ENCODE peak calls at places on chromosomes 11 and 22, in nine cellular contexts. S is mammary epithelial cell, K is brain microvascular endothelial cell, N is WERI-Rb-1, V is adrenal gland, Q is pancreas, C is ovary, U is astrocyte of the spinal cord, A is left ventricle myocardium inferior. I is an unnamed sample.

GRCh38 chr11:99937330-99937729 is 749.8 kb upstream of the ARHGAP42 start:
- DNase-seq in S (no peak), C (no peak), K (no peak), N (no peak), Q (no peak), A (no peak), V (no peak), U (no peak), I (no peak)

GRCh38 chr22:29122041-29122440 is 49.2 kb downstream of the KREMEN1 start:
- DNase-seq in U (no peak), A (no peak), V (no peak), N (no peak), C (no peak), K (no peak), S (no peak), Q (no peak), I (no peak)

GRCh38 chr11:35318977-35319925 is 100.1 kb downstream of the SLC1A2 start:
- DNase-seq in N (no peak), A (no peak), U (peak; percentile 67), C (no peak), V (no peak), K (no peak), Q (no peak), S (no peak), I (no peak)

GRCh38 chr22:20606041-20606783 is 98.8 kb downstream of the MED15 start:
- DNase-seq in Q (peak; percentile 89), V (peak; percentile 75), N (peak; percentile 79), K (peak; percentile 40), A (no peak), U (peak; percentile 55), C (no peak), S (peak; percentile 79), I (peak; percentile 56)

GRCh38 chr11:69819109-69819490 is at the start of gene FGF3:
- DNase-seq in S (no peak), C (no peak), N (no peak), V (no peak), K (no peak), A (no peak), Q (no peak), U (no peak), I (no peak)

GRCh38 chr22:45511847-45512261 is 9.2 kb downstream of the FBLN1 start:
- DNase-seq in A (peak; percentile 80), N (no peak), Q (peak; percentile 24), S (no peak), U (peak; percentile 92), C (peak; percentile 85), K (peak; percentile 70), V (peak; percentile 74), I (peak; percentile 99)

GRCh38 chr11:30560345-30561106 is 25.6 kb downstream of the MPPED2 start:
- DNase-seq in A (no peak), V (no peak), C (no peak), Q (no peak), U (peak; percentile 31), K (no peak), S (no peak), N (no peak), I (no peak)

GRCh38 chr11:96145163-96145585 is 197.8 kb downstream of the MAML2 start:
- DNase-seq in U (no peak), Q (no peak), K (no peak), N (no peak), A (no peak), S (peak; percentile 28), C (no peak), V (peak; percentile 73), I (peak; percentile 41)

GRCh38 chr11:131579932-131580387 is 209.5 kb downstream of the NTM start:
- DNase-seq in C (no peak), Q (no peak), A (no peak), U (peak; percentile 56), V (peak; percentile 77), K (peak; percentile 52), S (peak; percentile 1), N (peak; percentile 86), I (peak; percentile 21)

GRCh38 chr11:124961972-124962609 is 8.1 kb downstream of the CCDC15 start:
- DNase-seq in U (peak; percentile 84), V (no peak), Q (no peak), A (no peak), N (no peak), K (peak; percentile 78), S (peak; percentile 67), C (no peak), I (peak; percentile 84)

GRCh38 chr11:11978792-11979486 is 29.5 kb downstream of the DKK3 start:
- DNase-seq in S (no peak), N (no peak), A (peak; percentile 92), K (peak; percentile 67), Q (peak; percentile 38), V (peak; percentile 89), C (peak; percentile 81), U (peak; percentile 77), I (peak; percentile 79)

GRCh38 chr11:9982796-9983579 is 311.0 kb downstream of the SBF2 start:
- DNase-seq in S (peak; percentile 43), C (no peak), V (no peak), A (no peak), K (peak; percentile 80), N (peak; percentile 63), Q (no peak), U (peak; percentile 53), I (peak; percentile 51)

GRCh38 chr22:49139492-49140151 is 688.1 kb downstream of the BRD1 start:
- DNase-seq in C (no peak), U (no peak), Q (no peak), N (no peak), A (no peak), S (no peak), V (peak; percentile 11), K (no peak), I (no peak)

GRCh38 chr11:33321483-33321882 is 64.3 kb downstream of the HIPK3 start:
- DNase-seq in K (no peak), S (no peak), N (no peak), A (no peak), Q (no peak), V (no peak), U (no peak), C (no peak), I (no peak)

GRCh38 chr11:44747339-44747738 is 20.6 kb downstream of the TSPAN18 start:
- DNase-seq in C (no peak), N (no peak), K (no peak), U (no peak), Q (no peak), V (peak; percentile 28), S (no peak), A (no peak), I (peak; percentile 43)

GRCh38 chr22:17103351-17103750 is 17.8 kb downstream of the TMEM121B start:
- DNase-seq in N (no peak), U (no peak), C (no peak), K (no peak), Q (no peak), S (no peak), V (no peak), A (no peak), I (no peak)

GRCh38 chr22:34761111-34761510 is 304.8 kb upstream of the ISX start:
- DNase-seq in K (no peak), U (no peak), C (no peak), V (no peak), Q (no peak), A (no peak), N (no peak), S (peak; percentile 86), I (no peak)

GRCh38 chr22:20267441-20268288 is 453 bp downstream of the RTN4R start:
- DNase-seq in Q (peak; percentile 44), U (no peak), V (no peak), C (no peak), S (peak; percentile 4), A (no peak), N (no peak), K (no peak), I (no peak)

GRCh38 chr11:63841554-63841953 is 2.6 kb downstream of the MARK2 start:
- DNase-seq in N (no peak), V (no peak), K (no peak), C (no peak), U (peak; percentile 58), S (peak; percentile 71), Q (no peak), A (no peak), I (no peak)
- H3K4me3 ChIP-seq in N (no peak overlapping the region), V (peak overlapping the region; percentile 98), K (peak overlapping the region; percentile 92), C (no peak overlapping the region), U (peak overlapping the region; percentile 91), S (peak overlapping the region; percentile 86), Q (no peak overlapping the region), A (peak overlapping the region; percentile 91), I (peak overlapping the region; percentile 92)

DNA sequence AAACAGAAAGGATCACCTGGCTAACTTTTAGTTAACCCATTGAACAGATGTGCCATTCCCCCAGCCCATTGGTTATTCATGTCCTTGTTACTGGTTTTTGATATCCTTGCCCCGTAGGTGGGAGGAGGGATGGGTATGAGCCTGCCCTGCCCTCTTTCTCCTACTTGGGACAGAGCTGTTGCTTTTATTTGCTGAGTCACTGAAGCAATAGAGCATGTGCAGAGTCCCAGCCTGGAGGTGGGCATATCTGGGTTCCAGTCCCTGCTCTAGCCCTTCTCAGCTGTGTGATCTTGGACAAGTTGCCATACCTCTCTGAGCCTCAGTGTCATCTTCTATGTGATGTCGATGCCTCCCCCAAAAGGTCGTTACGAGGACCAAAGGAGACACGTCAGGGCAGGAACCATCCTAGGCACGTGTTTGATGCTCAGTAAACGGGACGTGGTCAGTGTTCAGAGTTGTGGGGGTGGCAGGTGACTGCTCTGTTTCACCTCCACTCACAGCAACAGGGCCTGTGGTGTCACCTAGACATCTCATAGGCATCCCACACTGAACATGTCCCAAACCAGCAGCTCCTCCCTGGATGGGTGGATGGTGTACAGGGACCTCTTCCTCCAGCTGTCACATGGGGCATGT is 61.0 kb downstream of the BMAL1 start:
- DNase-seq in S (peak; percentile 76), V (peak; percentile 69), Q (no peak), C (no peak), K (peak; percentile 51), U (no peak), N (no peak), A (no peak), I (peak; percentile 62)
- TF ChIP-seq CTCF in S (no peak), V (no peak), Q (no peak), C (no peak), K (no peak), U (no peak), N (no peak), A (no peak), I (no peak)

DNA sequence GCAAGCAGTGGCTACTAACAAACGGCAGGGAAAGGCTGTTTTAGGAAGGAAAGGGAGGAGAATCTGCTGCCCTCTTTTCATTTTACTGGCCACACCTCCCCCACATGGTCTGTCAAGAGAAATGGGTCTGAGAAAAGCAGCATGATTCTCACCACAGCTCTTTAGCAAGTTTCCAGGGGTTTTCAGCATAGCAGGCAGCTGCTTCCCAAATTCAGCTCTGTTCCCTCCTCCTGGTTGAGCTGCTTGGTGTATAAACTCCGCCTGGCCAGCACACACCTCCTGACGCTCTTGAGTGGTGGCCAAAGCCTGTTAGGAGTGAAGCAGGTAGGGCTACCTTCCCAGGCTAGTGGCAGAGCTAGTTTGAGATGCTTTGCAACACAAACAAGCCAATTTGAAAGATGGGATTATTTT is 438.5 kb upstream of the CCDC90B start:
- DNase-seq in U (no peak), A (no peak), K (no peak), V (no peak), Q (peak; percentile 76), N (peak; percentile 18), S (peak; percentile 40), C (peak; percentile 13), I (peak; percentile 18)
- H3K4me3 ChIP-seq in U (no peak overlapping the region), A (peak overlapping the region; percentile 62), K (no peak overlapping the region), V (peak overlapping the region; percentile 46), Q (peak overlapping the region; percentile 4), N (peak overlapping the region; percentile 42), S (no peak overlapping the region), C (peak overlapping the region; percentile 36), I (no peak overlapping the region)

DNA sequence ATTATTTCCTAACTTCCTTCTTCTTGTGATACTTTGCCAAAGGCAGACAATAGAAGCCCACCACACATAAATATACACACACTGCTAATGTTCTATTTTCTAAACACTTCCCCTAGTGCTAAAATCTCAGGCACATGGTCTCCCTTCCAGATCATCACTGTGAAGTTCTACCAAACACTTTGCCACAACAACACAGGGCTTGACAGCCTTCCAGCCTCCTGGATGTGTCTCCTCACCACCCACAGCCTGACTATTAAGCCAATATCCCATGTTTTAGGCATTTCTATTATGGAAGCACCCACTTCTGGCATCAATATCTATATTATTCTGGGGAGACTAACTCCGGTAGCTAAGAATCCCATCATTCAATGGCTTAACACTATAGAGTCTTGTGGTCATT is 29.2 kb downstream of the SPATA19 start:
- DNase-seq in V (no peak), Q (no peak), K (no peak), S (no peak), U (no peak), N (no peak), A (no peak), C (no peak), I (no peak)
- TF ChIP-seq CTCF in V (no peak), Q (no peak), K (no peak), S (no peak), U (no peak), N (no peak), A (no peak), C (no peak), I (no peak)